ENCODE peak calls at places on chromosomes 16 and 17, in eight cellular contexts. D is cardiac fibroblast; S is fibroblast of pulmonary artery; G is midbrain; W is T follicular helper cell; Y is RCC 7860; U is CD4-positive, CD25-positive, alpha-beta regulatory T cell; J is Peyer's patch. B is an unnamed sample.

GRCh38 chr17:45184144-45184543 is 22.5 kb downstream of the HEXIM2 start:
- DNase-seq in D (no peak), S (no peak), G (no peak), W (no peak), Y (no peak), U (no peak), J (no peak), B (no peak)

GRCh38 chr17:39782980-39783379 is 45.2 kb downstream of the GRB7 start:
- DNase-seq in D (no peak), S (peak; percentile 39), G (no peak), W (no peak), Y (no peak), U (no peak), J (no peak), B (no peak)

GRCh38 chr17:58351182-58351581 is 819 bp downstream of the SUPT4H1 start:
- DNase-seq in D (no peak), S (no peak), G (no peak), W (no peak), Y (no peak), U (no peak), J (no peak), B (no peak)

GRCh38 chr16:64738321-64738960 is 383.4 kb downstream of the CDH11 start:
- DNase-seq in D (peak; percentile 80), S (peak; percentile 77), G (no peak), W (no peak), Y (no peak), U (no peak), J (no peak), B (no peak)

GRCh38 chr16:63289834-63290460 is 1253.7 kb upstream of the CDH8 start:
- DNase-seq in D (peak; percentile 8), S (peak; percentile 27), G (peak; percentile 67), W (no peak), Y (peak; percentile 22), U (no peak), J (no peak), B (no peak)

GRCh38 chr16:84049403-84050060 is 6.9 kb upstream of the SLC38A8 start:
- DNase-seq in D (no peak), S (no peak), G (peak; percentile 32), W (no peak), Y (no peak), U (no peak), J (peak; percentile 32), B (no peak)

GRCh38 chr16:86286991-86287640 is 223.2 kb upstream of the FOXF1 start:
- DNase-seq in D (no peak), S (no peak), G (no peak), W (no peak), Y (no peak), U (no peak), J (peak; percentile 45), B (no peak)

GRCh38 chr17:12342609-12343248 is 322.1 kb downstream of the MAP2K4 start:
- DNase-seq in D (peak; percentile 51), S (peak; percentile 3), G (no peak), W (no peak), Y (no peak), U (no peak), J (no peak), B (no peak)

GRCh38 chr17:3385869-3386816 is at the start of gene OR3A2:
- DNase-seq in D (no peak), S (no peak), G (no peak), W (no peak), Y (no peak), U (peak; percentile 33), J (no peak), B (no peak)

GRCh38 chr16:29815032-29815721 is 775 bp upstream of the PAGR1 start:
- DNase-seq in D (no peak), S (no peak), G (no peak), W (no peak), Y (no peak), U (no peak), J (peak; percentile 60), B (peak; percentile 55)

GRCh38 chr17:77480509-77481215 is 339.9 kb downstream of the SEC14L1 start:
- DNase-seq in D (no peak), S (no peak), G (no peak), W (no peak), Y (no peak), U (no peak), J (no peak), B (no peak)

GRCh38 chr17:1060991-1061390 is 64.1 kb downstream of the TIMM22 start:
- DNase-seq in D (peak; percentile 99), S (peak; percentile 94), G (no peak), W (no peak), Y (peak; percentile 93), U (peak; percentile 19), J (no peak), B (no peak)

GRCh38 chr16:15819046-15819445 is 37.8 kb downstream of the MYH11 start:
- DNase-seq in D (no peak), S (no peak), G (no peak), W (no peak), Y (no peak), U (no peak), J (no peak), B (no peak)

GRCh38 chr17:63041722-63042121 is 75.7 kb downstream of the TANC2 start:
- DNase-seq in D (no peak), S (no peak), G (peak; percentile 6), W (no peak), Y (no peak), U (no peak), J (no peak), B (no peak)

GRCh38 chr17:9700754-9701476 is 55.6 kb downstream of the USP43 start:
- DNase-seq in D (no peak), S (no peak), G (no peak), W (no peak), Y (no peak), U (no peak), J (no peak), B (no peak)

GRCh38 chr16:30521873-30522641 is 4.3 kb downstream of the ZNF768 start:
- DNase-seq in D (no peak), S (no peak), G (no peak), W (no peak), Y (peak; percentile 83), U (no peak), J (peak; percentile 66), B (no peak)

B was measured in stimulated activated CD4-positive, alpha-beta T cell treated with anti-CD3 and anti-CD28 coated beads, Interleukin-2, amount 100 ng/mL, for 4 hours.